ENCODE peak calls at places on chromosomes 4 and X, in nine cellular contexts. I, R, U, O, H, T, P, S and Z are unnamed samples.

GRCh38 chr4:151389316-151389715 is 19.7 kb upstream of the FHIP1A start:
- DNase-seq in I (peak), R (peak), U (no peak), O (no peak), H (no peak), T (no peak), P (no peak), S (no peak), Z (no peak)

GRCh38 chrX:38879631-38880220 is 78.5 kb downstream of the MID1IP1 start:
- DNase-seq in I (no peak), R (no peak), U (no peak), O (peak), H (no peak), T (no peak), P (no peak), S (no peak), Z (peak)

GRCh38 chrX:9267415-9267814 is 197.4 kb upstream of the TBL1X start:
- DNase-seq in I (no peak), R (no peak), U (no peak), O (no peak), H (no peak), T (no peak), P (no peak), S (no peak), Z (peak)

GRCh38 chrX:78652971-78653822 is 5.9 kb downstream of the RTL3 start:
- DNase-seq in I (peak), R (peak), U (peak), O (peak), H (no peak), T (no peak), P (peak), S (no peak), Z (peak)

GRCh38 chrX:10597871-10598270 is 22.5 kb downstream of the MID1 start:
- DNase-seq in I (no peak), R (peak), U (peak), O (no peak), H (no peak), T (no peak), P (peak), S (no peak), Z (peak)

GRCh38 chrX:130775849-130776248 is 127.2 kb downstream of the ENOX2 start:
- DNase-seq in I (no peak), R (no peak), U (no peak), O (no peak), H (no peak), T (no peak), P (no peak), S (no peak), Z (no peak)

GRCh38 chr4:176949022-176949421 is 156.3 kb upstream of the VEGFC start:
- DNase-seq in I (no peak), R (no peak), U (peak), O (no peak), H (no peak), T (no peak), P (no peak), S (no peak), Z (no peak)

GRCh38 chrX:15146515-15146914 is 123.4 kb downstream of the ASB9 start:
- DNase-seq in I (no peak), R (peak), U (no peak), O (no peak), H (peak), T (no peak), P (peak), S (no peak), Z (peak)

DNA sequence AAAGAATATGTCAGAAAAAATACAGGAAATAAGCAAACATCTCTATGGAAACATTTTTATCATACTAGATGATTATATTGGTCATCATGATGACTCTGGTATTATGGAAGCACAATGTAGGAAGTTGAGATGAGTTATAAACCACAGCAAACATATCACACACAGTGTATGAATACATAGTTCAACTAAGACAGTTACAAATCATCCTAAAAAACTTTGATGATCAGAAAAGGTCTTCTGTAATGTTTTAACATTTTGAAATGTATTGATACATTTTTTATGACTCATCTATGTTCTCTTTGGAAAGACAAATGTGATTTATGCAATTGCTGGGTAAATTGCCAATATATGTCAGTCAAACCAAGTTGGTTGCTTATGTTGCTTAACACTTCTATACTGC is 4.8 kb downstream of the CXCL3 start:
- DNase-seq in I (peak), R (peak), U (peak), O (no peak), H (no peak), T (no peak), P (no peak), S (no peak), Z (peak)
- H3K9ac ChIP-seq in I (no peak), R (no peak), U (no peak), O (no peak), H (no peak), T (no peak), P (no peak), S (no peak), Z (peak)

DNA sequence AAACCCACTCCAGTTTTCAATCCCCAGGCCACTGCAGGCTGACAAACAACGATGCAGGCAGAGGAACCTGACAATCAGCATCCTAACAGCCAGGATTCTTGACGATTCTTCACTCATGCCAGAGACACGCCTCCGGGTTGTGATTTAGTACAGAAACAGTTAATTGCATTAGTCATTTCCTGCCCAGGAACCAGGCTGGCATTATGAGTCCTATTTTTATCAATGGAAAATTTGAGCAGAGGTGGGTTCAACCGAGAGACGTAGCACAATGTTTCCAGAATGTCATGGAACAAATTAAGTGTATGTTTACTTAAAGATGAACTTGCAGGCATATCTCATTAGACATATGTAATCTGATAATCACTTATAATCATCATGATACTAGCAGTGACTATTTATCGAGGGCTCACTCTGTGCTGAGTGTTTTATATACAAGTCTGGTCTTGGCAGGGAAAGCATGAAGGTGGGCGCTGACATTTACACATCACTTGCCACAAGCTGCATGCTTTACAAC is 159.7 kb downstream of the NSUN7 start:
- DNase-seq in I (peak), R (peak), U (peak), O (no peak), H (peak), T (no peak), P (peak), S (peak), Z (peak)
- H3K9ac ChIP-seq in I (no peak), R (peak), U (no peak), O (no peak), H (peak), T (no peak), P (peak), S (peak), Z (peak)

DNA sequence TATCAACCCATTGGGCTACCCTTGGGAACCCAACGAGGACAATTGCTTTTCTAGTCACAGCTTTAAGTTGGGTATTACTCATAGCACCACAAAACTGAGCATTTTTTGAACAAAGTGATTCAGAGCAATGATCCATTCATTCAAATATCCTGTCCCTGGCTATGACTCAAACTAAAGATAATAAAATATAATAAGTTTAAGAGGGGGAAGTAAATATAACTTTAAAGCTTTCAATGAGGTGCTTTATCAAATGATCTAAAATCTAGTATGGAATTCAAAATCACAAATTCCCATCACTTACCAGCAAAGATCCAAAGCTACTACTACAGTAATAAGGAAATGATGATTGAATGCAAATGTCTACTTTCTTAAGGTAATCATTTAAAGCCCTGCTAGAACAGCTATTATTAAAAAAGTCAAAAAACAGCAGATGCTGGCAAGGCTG is 39.8 kb upstream of the S100G start:
- DNase-seq in I (peak), R (peak), U (peak), O (no peak), H (no peak), T (no peak), P (peak), S (no peak), Z (peak)
- H3K9ac ChIP-seq in I (no peak), R (no peak), U (no peak), O (no peak), H (peak), T (no peak), P (no peak), S (no peak), Z (peak)

DNA sequence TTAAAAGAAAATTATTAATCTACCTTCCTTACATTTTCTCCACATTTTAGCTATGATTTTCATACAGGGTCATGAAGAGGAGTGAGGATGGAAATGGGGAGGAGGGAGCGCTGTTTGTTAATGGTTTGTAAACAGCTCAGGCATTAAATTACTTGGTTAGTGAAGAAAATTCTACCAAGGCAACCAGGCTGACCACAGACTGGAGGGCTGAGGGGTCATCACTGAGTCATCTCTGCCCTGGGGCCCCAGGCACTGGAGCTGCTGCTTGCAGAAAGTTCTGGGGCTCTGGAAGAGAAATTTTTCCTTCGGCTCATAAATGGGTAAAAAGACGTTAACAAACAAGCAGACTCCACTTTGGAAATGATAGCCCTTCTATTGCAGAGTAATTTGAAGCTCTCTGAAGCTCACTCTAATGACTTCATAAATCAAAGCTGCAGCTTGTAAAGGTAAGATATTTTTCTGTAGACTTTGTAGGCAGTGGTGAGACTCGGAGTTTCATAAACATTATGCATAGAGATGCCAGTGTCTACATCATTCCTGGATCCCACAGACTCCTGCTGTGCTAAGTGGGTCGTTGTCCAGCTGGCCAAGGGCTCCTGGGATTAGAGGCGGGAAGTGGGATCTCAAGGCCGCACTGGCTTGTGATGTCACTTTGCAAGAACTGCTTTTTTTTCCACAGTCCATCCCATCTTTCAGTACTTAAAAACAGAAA is 159.6 kb downstream of the PTTG2 start:
- DNase-seq in I (peak), R (peak), U (peak), O (no peak), H (peak), T (no peak), P (peak), S (no peak), Z (peak)
- H3K9ac ChIP-seq in I (no peak), R (peak), U (no peak), O (no peak), H (peak), T (no peak), P (no peak), S (no peak), Z (no peak)

GRCh38 chr4:184318852-184319251 is 101.2 kb upstream of the ENPP6 start:
- DNase-seq in I (no peak), R (no peak), U (no peak), O (peak), H (no peak), T (no peak), P (no peak), S (no peak), Z (no peak)
- H3K9ac ChIP-seq in I (no peak), R (no peak), U (no peak), O (peak), H (no peak), T (peak), P (no peak), S (no peak), Z (no peak)